ENCODE peak calls at places on chromosome 21, in six cellular contexts. One of them, this sample, is unnamed.
A peak's percentile ranks its signal among the peaks of the same experiment; 100 is the strongest.

GRCh38 chr21:41494242-41494641 is 13.7 kb downstream of the TMPRSS2 start:
- DNase-seq in mesendoderm: no peak
- DNase-seq in neuronal stem cell: no peak
- DNase-seq in mesenchymal stem cell: no peak
- DNase-seq in H1: no peak
- DNase-seq in H9: no peak
- DNase-seq in this sample: no peak

GRCh38 chr21:29436143-29436542 is 137.4 kb downstream of the BACH1 start:
- DNase-seq in mesendoderm: no peak
- DNase-seq in neuronal stem cell: no peak
- DNase-seq in mesenchymal stem cell: no peak
- DNase-seq in H1: no peak
- DNase-seq in H9: no peak
- DNase-seq in this sample: no peak

GRCh38 chr21:22758478-22758877 is 1760.3 kb downstream of the NCAM2 start:
- DNase-seq in mesendoderm: no peak
- DNase-seq in neuronal stem cell: no peak
- DNase-seq in mesenchymal stem cell: no peak
- DNase-seq in H1: no peak
- DNase-seq in H9: no peak
- DNase-seq in this sample: no peak

GRCh38 chr21:22961248-22961647 is 1963.0 kb downstream of the NCAM2 start:
- DNase-seq in mesendoderm: no peak
- DNase-seq in neuronal stem cell: no peak
- DNase-seq in mesenchymal stem cell: no peak
- DNase-seq in H1: no peak
- DNase-seq in H9: no peak
- DNase-seq in this sample: no peak

GRCh38 chr21:25385912-25386474 is 221.3 kb downstream of the MRPL39 start:
- DNase-seq in mesendoderm: peak; percentile 83
- DNase-seq in neuronal stem cell: peak; percentile 58
- DNase-seq in mesenchymal stem cell: peak; percentile 45
- DNase-seq in H1: no peak
- DNase-seq in H9: peak; percentile 46
- DNase-seq in this sample: peak; percentile 77

GRCh38 chr21:26055841-26056264 is 114.7 kb downstream of the APP start:
- DNase-seq in mesendoderm: no peak
- DNase-seq in neuronal stem cell: no peak
- DNase-seq in mesenchymal stem cell: no peak
- DNase-seq in H1: no peak
- DNase-seq in H9: no peak
- DNase-seq in this sample: no peak

GRCh38 chr21:24976238-24976637 is 631.0 kb downstream of the MRPL39 start:
- DNase-seq in mesendoderm: no peak
- DNase-seq in neuronal stem cell: no peak
- DNase-seq in mesenchymal stem cell: no peak
- DNase-seq in H1: no peak
- DNase-seq in H9: no peak
- DNase-seq in this sample: no peak

GRCh38 chr21:16324630-16325029 is 594.8 kb downstream of the USP25 start:
- DNase-seq in mesendoderm: no peak
- DNase-seq in neuronal stem cell: no peak
- DNase-seq in mesenchymal stem cell: no peak
- DNase-seq in H1: no peak
- DNase-seq in H9: no peak
- DNase-seq in this sample: no peak

GRCh38 chr21:42411891-42412635 is 8.4 kb downstream of the UBASH3A start:
- DNase-seq in mesendoderm: no peak
- DNase-seq in neuronal stem cell: no peak
- DNase-seq in mesenchymal stem cell: no peak
- DNase-seq in H1: no peak
- DNase-seq in H9: no peak
- DNase-seq in this sample: no peak

GRCh38 chr21:29843818-29844217 is 96.0 kb downstream of the GRIK1 start:
- DNase-seq in mesendoderm: no peak
- DNase-seq in neuronal stem cell: no peak
- DNase-seq in mesenchymal stem cell: no peak
- DNase-seq in H1: no peak
- DNase-seq in H9: no peak
- DNase-seq in this sample: no peak

DNA sequence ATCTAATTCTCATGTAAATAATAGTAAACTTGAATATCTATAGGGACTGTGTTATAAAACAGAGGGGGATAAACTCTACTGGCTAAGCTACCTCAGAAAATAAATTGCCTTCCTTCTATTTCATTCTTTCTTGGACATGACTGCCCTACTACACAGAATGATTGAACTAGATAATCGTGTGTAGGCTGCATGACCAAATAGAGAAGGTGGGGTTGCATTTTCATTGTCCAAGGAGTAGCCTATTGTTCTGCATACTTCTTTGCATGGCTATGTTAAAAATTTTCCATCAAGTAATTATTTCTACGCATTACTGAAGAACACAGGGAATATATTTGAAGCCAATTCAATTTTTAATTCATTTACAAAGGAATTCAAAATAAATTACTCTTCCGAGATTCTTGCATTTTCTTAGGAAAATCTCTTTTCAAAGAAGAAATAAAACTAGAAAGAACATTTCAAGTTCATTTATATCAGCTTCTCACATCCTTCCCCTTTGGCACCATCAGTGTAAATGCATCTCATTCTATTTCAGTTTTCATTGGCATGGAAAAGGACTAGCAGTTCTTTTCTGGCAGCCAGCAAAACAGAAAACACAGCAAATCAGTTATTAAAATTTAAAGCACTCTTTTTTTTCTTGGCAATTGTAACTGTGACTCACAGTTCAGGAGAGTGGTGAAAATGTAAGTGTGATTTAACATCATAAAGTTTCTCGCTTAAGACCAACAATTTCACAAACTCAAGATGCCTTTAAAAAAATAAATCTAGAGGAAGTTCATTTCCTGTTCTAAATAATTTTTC is 714.8 kb downstream of the NCAM2 start:
- DNase-seq in mesendoderm: no peak
- DNase-seq in neuronal stem cell: no peak
- DNase-seq in mesenchymal stem cell: peak; percentile 2
- DNase-seq in H1: no peak
- DNase-seq in H9: no peak
- DNase-seq in this sample: peak; percentile 62
- H3K18ac ChIP-seq in mesendoderm: no peak overlapping the region
- H3K18ac ChIP-seq in neuronal stem cell: no peak overlapping the region
- H3K18ac ChIP-seq in mesenchymal stem cell: no peak overlapping the region
- H3K18ac ChIP-seq in H1: no peak overlapping the region
- H3K18ac ChIP-seq in H9: no peak overlapping the region
- H3K18ac ChIP-seq in this sample: peak overlapping the region; percentile 72

DNA sequence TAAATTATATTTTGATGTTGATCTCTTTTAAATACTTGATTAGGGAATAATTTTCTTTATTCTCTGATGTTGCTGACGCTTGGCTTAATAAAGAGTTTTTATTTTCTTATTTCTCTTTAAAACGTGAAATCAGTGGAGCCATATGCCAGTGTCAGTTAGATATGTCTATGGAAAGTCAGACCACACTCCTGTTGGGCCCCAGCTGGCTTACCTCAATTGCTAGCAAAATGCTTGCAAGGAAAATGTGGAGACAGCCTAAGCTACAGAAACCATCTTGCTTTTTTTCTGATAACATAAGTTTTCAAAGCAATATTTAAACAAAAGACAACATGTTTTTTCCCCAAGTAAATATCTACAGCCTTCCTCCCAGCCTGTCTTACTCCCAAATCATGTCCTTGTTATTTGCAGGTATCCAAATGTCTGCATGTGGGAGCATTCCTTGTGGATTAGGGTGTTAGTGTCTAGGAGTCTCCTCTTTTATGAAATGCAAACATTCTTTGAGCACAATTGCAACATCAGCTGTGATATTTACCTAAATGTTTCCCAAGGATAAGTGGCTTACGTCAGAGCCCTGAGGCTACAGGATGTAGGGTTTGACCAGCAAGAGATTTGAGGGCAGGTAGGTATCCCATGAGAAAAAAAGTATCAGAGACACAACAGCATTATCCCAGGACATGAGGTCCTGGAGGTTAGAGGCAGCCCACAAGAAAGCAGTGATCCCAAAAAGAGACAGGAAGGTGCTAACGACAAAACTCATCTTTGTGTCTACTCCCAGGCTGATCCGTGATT is 117.2 kb upstream of the KCNJ15 start:
- DNase-seq in mesendoderm: peak; percentile 64
- DNase-seq in neuronal stem cell: no peak
- DNase-seq in mesenchymal stem cell: peak; percentile 89
- DNase-seq in H1: no peak
- DNase-seq in H9: no peak
- DNase-seq in this sample: peak; percentile 62
- H3K18ac ChIP-seq in mesendoderm: no peak overlapping the region
- H3K18ac ChIP-seq in neuronal stem cell: no peak overlapping the region
- H3K18ac ChIP-seq in mesenchymal stem cell: no peak overlapping the region
- H3K18ac ChIP-seq in H1: no peak overlapping the region
- H3K18ac ChIP-seq in H9: no peak overlapping the region
- H3K18ac ChIP-seq in this sample: peak overlapping the region; percentile 98

GRCh38 chr21:46297311-46298082 is 11.4 kb downstream of the YBEY start:
- DNase-seq in mesendoderm: peak; percentile 43
- DNase-seq in neuronal stem cell: no peak
- DNase-seq in mesenchymal stem cell: no peak
- DNase-seq in H1: no peak
- DNase-seq in H9: no peak
- DNase-seq in this sample: no peak
- H3K18ac ChIP-seq in mesendoderm: peak overlapping the region; percentile 20
- H3K18ac ChIP-seq in neuronal stem cell: peak overlapping the region; percentile 95
- H3K18ac ChIP-seq in mesenchymal stem cell: peak overlapping the region; percentile 40
- H3K18ac ChIP-seq in H1: peak overlapping the region; percentile 71
- H3K18ac ChIP-seq in H9: peak overlapping the region; percentile 66
- H3K18ac ChIP-seq in this sample: no peak overlapping the region

DNA sequence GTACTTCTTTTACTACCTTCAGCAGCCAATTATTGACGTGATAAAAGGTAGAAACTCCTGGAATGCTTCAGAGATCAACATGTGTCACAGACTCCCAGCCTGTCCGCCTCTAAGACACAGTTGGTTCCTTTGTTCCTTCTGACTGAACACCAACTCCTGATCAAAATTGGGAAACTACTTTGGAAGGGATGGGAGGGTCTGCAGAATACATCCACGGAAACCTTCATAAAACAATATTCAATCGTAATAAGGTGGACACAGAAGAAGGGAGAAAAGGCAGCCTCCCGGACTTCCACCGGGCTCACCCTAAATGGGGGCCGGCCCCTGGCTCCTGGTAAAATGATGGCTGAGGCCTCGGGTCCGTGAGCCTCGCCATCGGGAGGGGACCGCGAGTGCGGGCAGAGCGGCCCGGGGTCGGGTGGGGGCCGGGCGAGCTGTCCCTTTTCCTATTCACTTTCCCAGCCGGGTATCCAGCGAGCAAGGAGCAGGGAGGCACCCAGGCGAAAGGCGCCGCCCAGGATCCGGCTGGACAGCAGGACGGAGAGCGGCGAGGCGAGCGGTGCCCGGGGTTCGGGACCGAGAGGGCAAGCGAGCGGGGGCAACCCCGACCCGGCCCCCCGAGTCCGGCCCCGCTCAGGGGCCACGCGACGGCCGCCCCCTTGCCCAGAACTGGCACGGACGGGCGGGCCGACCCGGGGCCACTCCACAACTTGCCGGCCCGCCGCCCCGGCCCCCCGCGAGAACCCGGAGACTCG is 802 bp downstream of the NRIP1 start:
- DNase-seq in mesendoderm: peak; percentile 67
- DNase-seq in neuronal stem cell: no peak
- DNase-seq in mesenchymal stem cell: peak; percentile 58
- DNase-seq in H1: no peak
- DNase-seq in H9: peak; percentile 46
- DNase-seq in this sample: no peak
- H3K18ac ChIP-seq in mesendoderm: peak overlapping the region; percentile 99
- H3K18ac ChIP-seq in neuronal stem cell: peak overlapping the region; percentile 99
- H3K18ac ChIP-seq in mesenchymal stem cell: peak overlapping the region; percentile 98
- H3K18ac ChIP-seq in H1: no peak overlapping the region
- H3K18ac ChIP-seq in H9: no peak overlapping the region
- H3K18ac ChIP-seq in this sample: peak overlapping the region; percentile 89

GRCh38 chr21:27819299-27819698 is 852.4 kb upstream of the ADAMTS5 start:
- DNase-seq in mesendoderm: no peak
- DNase-seq in neuronal stem cell: no peak
- DNase-seq in mesenchymal stem cell: no peak
- DNase-seq in H1: no peak
- DNase-seq in H9: no peak
- DNase-seq in this sample: no peak

GRCh38 chr21:27820342-27820741 is 853.5 kb upstream of the ADAMTS5 start:
- DNase-seq in mesendoderm: no peak
- DNase-seq in neuronal stem cell: no peak
- DNase-seq in mesenchymal stem cell: no peak
- DNase-seq in H1: no peak
- DNase-seq in H9: no peak
- DNase-seq in this sample: no peak

GRCh38 chr21:27817061-27817460 is 850.2 kb upstream of the ADAMTS5 start:
- DNase-seq in mesendoderm: no peak
- DNase-seq in neuronal stem cell: no peak
- DNase-seq in mesenchymal stem cell: peak; percentile 81
- DNase-seq in H1: no peak
- DNase-seq in H9: no peak
- DNase-seq in this sample: no peak

GRCh38 chr21:27818847-27819246 is 852.0 kb upstream of the ADAMTS5 start:
- DNase-seq in mesendoderm: no peak
- DNase-seq in neuronal stem cell: no peak
- DNase-seq in mesenchymal stem cell: peak; percentile 67
- DNase-seq in H1: no peak
- DNase-seq in H9: no peak
- DNase-seq in this sample: no peak

GRCh38 chr21:27817902-27818623 is 851.2 kb upstream of the ADAMTS5 start:
- DNase-seq in mesendoderm: no peak
- DNase-seq in neuronal stem cell: no peak
- DNase-seq in mesenchymal stem cell: no peak
- DNase-seq in H1: no peak
- DNase-seq in H9: no peak
- DNase-seq in this sample: no peak
- H3K18ac ChIP-seq in mesendoderm: no peak overlapping the region
- H3K18ac ChIP-seq in neuronal stem cell: no peak overlapping the region
- H3K18ac ChIP-seq in mesenchymal stem cell: no peak overlapping the region
- H3K18ac ChIP-seq in H1: no peak overlapping the region
- H3K18ac ChIP-seq in H9: no peak overlapping the region
- H3K18ac ChIP-seq in this sample: no peak overlapping the region

GRCh38 chr21:17554120-17554519 is 41.3 kb downstream of the CXADR start:
- DNase-seq in mesendoderm: no peak
- DNase-seq in neuronal stem cell: no peak
- DNase-seq in mesenchymal stem cell: no peak
- DNase-seq in H1: no peak
- DNase-seq in H9: no peak
- DNase-seq in this sample: no peak

GRCh38 chr21:17548262-17548661 is 35.4 kb downstream of the CXADR start:
- DNase-seq in mesendoderm: no peak
- DNase-seq in neuronal stem cell: no peak
- DNase-seq in mesenchymal stem cell: no peak
- DNase-seq in H1: no peak
- DNase-seq in H9: no peak
- DNase-seq in this sample: peak; percentile 39

GRCh38 chr21:17554619-17555472 is 42.0 kb downstream of the CXADR start:
- DNase-seq in mesendoderm: peak; percentile 74
- DNase-seq in neuronal stem cell: peak; percentile 14
- DNase-seq in mesenchymal stem cell: no peak
- DNase-seq in H1: no peak
- DNase-seq in H9: no peak
- DNase-seq in this sample: peak; percentile 10

GRCh38 chr21:17552410-17552809 is 39.6 kb downstream of the CXADR start:
- DNase-seq in mesendoderm: no peak
- DNase-seq in neuronal stem cell: no peak
- DNase-seq in mesenchymal stem cell: no peak
- DNase-seq in H1: no peak
- DNase-seq in H9: no peak
- DNase-seq in this sample: no peak

GRCh38 chr21:17550671-17551308 is 37.9 kb downstream of the CXADR start:
- DNase-seq in mesendoderm: no peak
- DNase-seq in neuronal stem cell: no peak
- DNase-seq in mesenchymal stem cell: no peak
- DNase-seq in H1: no peak
- DNase-seq in H9: no peak
- DNase-seq in this sample: no peak
- H3K18ac ChIP-seq in mesendoderm: no peak overlapping the region
- H3K18ac ChIP-seq in neuronal stem cell: no peak overlapping the region
- H3K18ac ChIP-seq in mesenchymal stem cell: no peak overlapping the region
- H3K18ac ChIP-seq in H1: no peak overlapping the region
- H3K18ac ChIP-seq in H9: no peak overlapping the region
- H3K18ac ChIP-seq in this sample: no peak overlapping the region